ENCODE peak calls at places on chromosomes 3 and 15, in eight cellular contexts. One of them, this sample, is unnamed.

GRCh38 chr15:27059610-27060202 is 88.7 kb downstream of the GABRG3 start:
- DNase-seq in A549: peak; percentile 84
- DNase-seq in stomach: no peak
- DNase-seq in ovary: no peak
- DNase-seq in H1: peak; percentile 86
- DNase-seq in suprapubic skin: no peak
- DNase-seq in K562: peak; percentile 82
- DNase-seq in tibial nerve: no peak
- DNase-seq in this sample: no peak

GRCh38 chr3:16262195-16262594 is 2.5 kb downstream of the DPH3 start:
- DNase-seq in ovary: no peak
- DNase-seq in tibial nerve: no peak
- DNase-seq in K562: no peak
- DNase-seq in stomach: no peak
- DNase-seq in H1: no peak
- DNase-seq in suprapubic skin: no peak
- DNase-seq in A549: no peak
- DNase-seq in this sample: no peak

GRCh38 chr3:73683706-73684105 is 59.0 kb upstream of the PDZRN3 start:
- DNase-seq in tibial nerve: no peak
- DNase-seq in ovary: no peak
- DNase-seq in K562: no peak
- DNase-seq in suprapubic skin: no peak
- DNase-seq in A549: no peak
- DNase-seq in H1: no peak
- DNase-seq in stomach: no peak
- DNase-seq in this sample: no peak

GRCh38 chr15:95644476-95644875 is 686.0 kb upstream of the NR2F2 start:
- DNase-seq in tibial nerve: no peak
- DNase-seq in H1: no peak
- DNase-seq in K562: no peak
- DNase-seq in ovary: peak; percentile 31
- DNase-seq in stomach: no peak
- DNase-seq in A549: no peak
- DNase-seq in suprapubic skin: no peak
- DNase-seq in this sample: no peak

GRCh38 chr3:172646439-172647015 is 64.3 kb downstream of the NCEH1 start:
- DNase-seq in tibial nerve: no peak
- DNase-seq in stomach: no peak
- DNase-seq in H1: no peak
- DNase-seq in ovary: no peak
- DNase-seq in A549: no peak
- DNase-seq in K562: no peak
- DNase-seq in suprapubic skin: no peak
- DNase-seq in this sample: no peak

GRCh38 chr3:142251951-142252350 is 26.6 kb upstream of the GK5 start:
- DNase-seq in ovary: no peak
- DNase-seq in tibial nerve: no peak
- DNase-seq in stomach: no peak
- DNase-seq in K562: no peak
- DNase-seq in suprapubic skin: no peak
- DNase-seq in H1: no peak
- DNase-seq in A549: no peak
- DNase-seq in this sample: no peak

GRCh38 chr15:26844901-26845300 is 22.0 kb upstream of the GABRA5 start:
- DNase-seq in suprapubic skin: no peak
- DNase-seq in tibial nerve: no peak
- DNase-seq in stomach: no peak
- DNase-seq in ovary: no peak
- DNase-seq in A549: no peak
- DNase-seq in H1: no peak
- DNase-seq in K562: no peak
- DNase-seq in this sample: no peak

GRCh38 chr15:49622561-49622960 is 1.7 kb downstream of the DTWD1 start:
- DNase-seq in stomach: no peak
- DNase-seq in K562: peak; percentile 20
- DNase-seq in tibial nerve: no peak
- DNase-seq in H1: no peak
- DNase-seq in ovary: no peak
- DNase-seq in suprapubic skin: no peak
- DNase-seq in A549: no peak
- DNase-seq in this sample: no peak

GRCh38 chr3:184227481-184227935 is 1.9 kb upstream of the VWA5B2 start:
- DNase-seq in stomach: peak; percentile 36
- DNase-seq in H1: peak; percentile 76
- DNase-seq in K562: peak; percentile 79
- DNase-seq in suprapubic skin: peak; percentile 44
- DNase-seq in A549: peak; percentile 71
- DNase-seq in ovary: no peak
- DNase-seq in tibial nerve: no peak
- DNase-seq in this sample: no peak

GRCh38 chr15:99566157-99566900 is 545 bp downstream of the MEF2A start:
- DNase-seq in ovary: peak; percentile 42
- DNase-seq in suprapubic skin: peak; percentile 80
- DNase-seq in stomach: no peak
- DNase-seq in H1: peak; percentile 67
- DNase-seq in A549: no peak
- DNase-seq in K562: peak; percentile 42
- DNase-seq in tibial nerve: peak; percentile 14
- DNase-seq in this sample: peak; percentile 75

GRCh38 chr3:45168451-45168850 is 22.3 kb upstream of the CDCP1 start:
- DNase-seq in K562: no peak
- DNase-seq in ovary: no peak
- DNase-seq in suprapubic skin: no peak
- DNase-seq in A549: no peak
- DNase-seq in H1: no peak
- DNase-seq in stomach: no peak
- DNase-seq in tibial nerve: no peak
- DNase-seq in this sample: no peak

GRCh38 chr3:11587766-11588165 is 55.9 kb downstream of the VGLL4 start:
- DNase-seq in tibial nerve: no peak
- DNase-seq in suprapubic skin: no peak
- DNase-seq in H1: no peak
- DNase-seq in ovary: no peak
- DNase-seq in stomach: no peak
- DNase-seq in A549: no peak
- DNase-seq in K562: no peak
- DNase-seq in this sample: no peak

GRCh38 chr3:195421410-195421809 is 21.4 kb downstream of the ACAP2 start:
- DNase-seq in ovary: no peak
- DNase-seq in H1: no peak
- DNase-seq in A549: no peak
- DNase-seq in suprapubic skin: no peak
- DNase-seq in stomach: no peak
- DNase-seq in tibial nerve: no peak
- DNase-seq in K562: no peak
- DNase-seq in this sample: no peak

GRCh38 chr3:43098761-43099160 is 7.1 kb downstream of the POMGNT2 start:
- DNase-seq in H1: no peak
- DNase-seq in tibial nerve: no peak
- DNase-seq in stomach: no peak
- DNase-seq in ovary: no peak
- DNase-seq in K562: no peak
- DNase-seq in A549: no peak
- DNase-seq in suprapubic skin: no peak
- DNase-seq in this sample: no peak

GRCh38 chr15:57526615-57527014 is 65.1 kb upstream of the MYZAP start:
- DNase-seq in ovary: no peak
- DNase-seq in K562: no peak
- DNase-seq in suprapubic skin: no peak
- DNase-seq in tibial nerve: no peak
- DNase-seq in A549: no peak
- DNase-seq in H1: no peak
- DNase-seq in stomach: no peak
- DNase-seq in this sample: no peak

GRCh38 chr15:85094685-85095084 is 113.0 kb downstream of the PDE8A start:
- DNase-seq in tibial nerve: no peak
- DNase-seq in stomach: no peak
- DNase-seq in H1: no peak
- DNase-seq in A549: no peak
- DNase-seq in suprapubic skin: no peak
- DNase-seq in ovary: no peak
- DNase-seq in K562: no peak
- DNase-seq in this sample: no peak

GRCh38 chr3:67016522-67017080 is 18.5 kb downstream of the KBTBD8 start:
- DNase-seq in K562: no peak
- DNase-seq in H1: no peak
- DNase-seq in ovary: no peak
- DNase-seq in A549: no peak
- DNase-seq in stomach: no peak
- DNase-seq in tibial nerve: no peak
- DNase-seq in suprapubic skin: no peak
- DNase-seq in this sample: no peak

GRCh38 chr3:11604139-11604895 is 39.4 kb downstream of the VGLL4 start:
- DNase-seq in tibial nerve: no peak
- DNase-seq in A549: no peak
- DNase-seq in suprapubic skin: no peak
- DNase-seq in ovary: peak; percentile 77
- DNase-seq in K562: peak; percentile 43
- DNase-seq in H1: no peak
- DNase-seq in stomach: no peak
- DNase-seq in this sample: no peak

GRCh38 chr3:146093928-146094327 is 67.1 kb downstream of the PLOD2 start:
- DNase-seq in stomach: no peak
- DNase-seq in A549: no peak
- DNase-seq in suprapubic skin: no peak
- DNase-seq in tibial nerve: no peak
- DNase-seq in K562: no peak
- DNase-seq in ovary: no peak
- DNase-seq in H1: no peak
- DNase-seq in this sample: no peak

GRCh38 chr3:65811050-65811766 is 227.5 kb downstream of the MAGI1 start:
- DNase-seq in ovary: no peak
- DNase-seq in suprapubic skin: no peak
- DNase-seq in H1: no peak
- DNase-seq in tibial nerve: no peak
- DNase-seq in stomach: no peak
- DNase-seq in K562: no peak
- DNase-seq in A549: no peak
- DNase-seq in this sample: no peak

GRCh38 chr3:54278960-54279359 is 156.6 kb downstream of the CACNA2D3 start:
- DNase-seq in K562: no peak
- DNase-seq in stomach: no peak
- DNase-seq in H1: no peak
- DNase-seq in A549: no peak
- DNase-seq in tibial nerve: no peak
- DNase-seq in ovary: no peak
- DNase-seq in suprapubic skin: no peak
- DNase-seq in this sample: no peak

GRCh38 chr3:99191186-99191585 is 289.7 kb upstream of the DCBLD2 start:
- DNase-seq in tibial nerve: no peak
- DNase-seq in K562: no peak
- DNase-seq in suprapubic skin: no peak
- DNase-seq in A549: no peak
- DNase-seq in stomach: no peak
- DNase-seq in ovary: no peak
- DNase-seq in H1: no peak
- DNase-seq in this sample: no peak

GRCh38 chr15:74541494-74542191 is 623 bp downstream of the ARID3B start:
- DNase-seq in K562: peak; percentile 73
- DNase-seq in H1: peak; percentile 59
- DNase-seq in A549: no peak
- DNase-seq in suprapubic skin: peak; percentile 70
- DNase-seq in stomach: peak; percentile 30
- DNase-seq in tibial nerve: no peak
- DNase-seq in ovary: peak; percentile 40
- DNase-seq in this sample: peak; percentile 69

GRCh38 chr3:8503871-8504610 is 2.4 kb downstream of the LMCD1 start:
- DNase-seq in stomach: no peak
- DNase-seq in ovary: no peak
- DNase-seq in suprapubic skin: no peak
- DNase-seq in H1: no peak
- DNase-seq in K562: no peak
- DNase-seq in tibial nerve: no peak
- DNase-seq in A549: no peak
- DNase-seq in this sample: no peak
- H3K4me3 ChIP-seq in stomach: peak overlapping the region; percentile 45
- H3K4me3 ChIP-seq in ovary: peak overlapping the region; percentile 30
- H3K4me3 ChIP-seq in suprapubic skin: peak overlapping the region; percentile 37
- H3K4me3 ChIP-seq in H1: no peak overlapping the region
- H3K4me3 ChIP-seq in K562: no peak overlapping the region
- H3K4me3 ChIP-seq in tibial nerve: peak overlapping the region; percentile 42
- H3K4me3 ChIP-seq in A549: peak overlapping the region; percentile 45
- H3K4me3 ChIP-seq in this sample: no peak overlapping the region

GRCh38 chr3:115783938-115784738 is 160.8 kb downstream of the GAP43 start:
- DNase-seq in tibial nerve: peak; percentile 72
- DNase-seq in suprapubic skin: peak; percentile 92
- DNase-seq in stomach: peak; percentile 85
- DNase-seq in H1: peak; percentile 90
- DNase-seq in ovary: peak; percentile 92
- DNase-seq in K562: peak; percentile 84
- DNase-seq in A549: peak; percentile 90
- DNase-seq in this sample: peak; percentile 94
- TF ChIP-seq POLR2A in tibial nerve: no peak
- TF ChIP-seq POLR2A in suprapubic skin: peak; percentile 45
- TF ChIP-seq POLR2A in stomach: no peak
- TF ChIP-seq POLR2A in H1: no peak
- TF ChIP-seq POLR2A in ovary: peak; percentile 23
- TF ChIP-seq POLR2A in K562: no peak
- TF ChIP-seq POLR2A in A549: peak; percentile 36
- TF ChIP-seq POLR2A in this sample: no peak

GRCh38 chr3:102189564-102190339 is 245.1 kb upstream of the ZPLD1 start:
- DNase-seq in ovary: no peak
- DNase-seq in suprapubic skin: no peak
- DNase-seq in stomach: no peak
- DNase-seq in H1: no peak
- DNase-seq in K562: no peak
- DNase-seq in A549: no peak
- DNase-seq in tibial nerve: no peak
- DNase-seq in this sample: no peak
- TF ChIP-seq EP300 in ovary: no peak
- TF ChIP-seq EP300 in suprapubic skin: no peak
- TF ChIP-seq EP300 in stomach: no peak
- TF ChIP-seq EP300 in H1: no peak
- TF ChIP-seq EP300 in K562: no peak
- TF ChIP-seq EP300 in A549: no peak
- TF ChIP-seq EP300 in tibial nerve: no peak
- TF ChIP-seq EP300 in this sample: no peak

GRCh38 chr3:120446891-120447668 is 3.7 kb downstream of the FSTL1 start:
- DNase-seq in H1: no peak
- DNase-seq in stomach: no peak
- DNase-seq in K562: no peak
- DNase-seq in ovary: no peak
- DNase-seq in A549: no peak
- DNase-seq in tibial nerve: no peak
- DNase-seq in suprapubic skin: no peak
- DNase-seq in this sample: no peak

GRCh38 chr3:120449701-120450216 is 1.0 kb downstream of the FSTL1 start:
- DNase-seq in A549: peak; percentile 24
- DNase-seq in H1: no peak
- DNase-seq in stomach: no peak
- DNase-seq in K562: no peak
- DNase-seq in ovary: peak; percentile 35
- DNase-seq in suprapubic skin: no peak
- DNase-seq in tibial nerve: no peak
- DNase-seq in this sample: peak; percentile 75

GRCh38 chr3:120450261-120450913 is 405 bp downstream of the FSTL1 start:
- DNase-seq in ovary: peak; percentile 56
- DNase-seq in A549: peak; percentile 41
- DNase-seq in stomach: peak; percentile 31
- DNase-seq in tibial nerve: peak; percentile 28
- DNase-seq in suprapubic skin: peak; percentile 66
- DNase-seq in H1: peak; percentile 57
- DNase-seq in K562: no peak
- DNase-seq in this sample: peak; percentile 75

GRCh38 chr3:120450914-120451669 is at the start of gene FSTL1:
- DNase-seq in tibial nerve: no peak
- DNase-seq in ovary: peak; percentile 74
- DNase-seq in K562: no peak
- DNase-seq in suprapubic skin: peak; percentile 82
- DNase-seq in H1: peak; percentile 82
- DNase-seq in A549: no peak
- DNase-seq in stomach: no peak
- DNase-seq in this sample: peak; percentile 91

GRCh38 chr3:120448707-120449650 is 1.8 kb downstream of the FSTL1 start:
- DNase-seq in tibial nerve: no peak
- DNase-seq in ovary: no peak
- DNase-seq in K562: no peak
- DNase-seq in H1: no peak
- DNase-seq in stomach: no peak
- DNase-seq in A549: no peak
- DNase-seq in suprapubic skin: no peak
- DNase-seq in this sample: no peak
- H3K4me3 ChIP-seq in tibial nerve: peak overlapping the region; percentile 91
- H3K4me3 ChIP-seq in ovary: peak overlapping the region; percentile 89
- H3K4me3 ChIP-seq in K562: no peak overlapping the region
- H3K4me3 ChIP-seq in H1: peak overlapping the region; percentile 97
- H3K4me3 ChIP-seq in stomach: peak overlapping the region; percentile 69
- H3K4me3 ChIP-seq in A549: peak overlapping the region; percentile 81
- H3K4me3 ChIP-seq in suprapubic skin: peak overlapping the region; percentile 95
- H3K4me3 ChIP-seq in this sample: peak overlapping the region; percentile 89

This sample was measured in sigmoid colon.